ENCODE peak calls at places on chromosomes 1 and 21, in seven cellular contexts. H, M, G, F, R, E and T are unnamed samples.

GRCh38 chr1:39268112-39268581 is 63.7 kb downstream of the MACF1 start:
- DNase-seq in H (no peak), M (peak), G (peak), F (no peak), R (peak), E (no peak), T (no peak)

GRCh38 chr1:186974774-186975181 is 146.0 kb downstream of the PLA2G4A start:
- DNase-seq in H (no peak), M (peak), G (no peak), F (no peak), R (no peak), E (no peak), T (no peak)

GRCh38 chr1:201530741-201531521 is 8.0 kb upstream of the NAV1 start:
- DNase-seq in H (peak), M (peak), G (peak), F (peak), R (peak), E (no peak), T (no peak)

GRCh38 chr21:37000381-37000780 is 6.1 kb upstream of the RIPPLY3 start:
- DNase-seq in H (no peak), M (peak), G (no peak), F (no peak), R (no peak), E (no peak), T (no peak)

GRCh38 chr1:172976222-172977041 is 74.3 kb downstream of the TNFSF18 start:
- DNase-seq in H (no peak), M (peak), G (no peak), F (no peak), R (no peak), E (no peak), T (no peak)

GRCh38 chr1:115807723-115808122 is 33.2 kb downstream of the NHLH2 start:
- DNase-seq in H (peak), M (peak), G (peak), F (no peak), R (peak), E (no peak), T (no peak)

GRCh38 chr1:108512239-108513071 is 47.4 kb upstream of the EEIG2 start:
- DNase-seq in H (no peak), M (peak), G (no peak), F (no peak), R (peak), E (no peak), T (no peak)

GRCh38 chr1:17251699-17252376 is 2.9 kb downstream of the PADI3 start:
- DNase-seq in H (no peak), M (peak), G (no peak), F (no peak), R (no peak), E (no peak), T (no peak)

GRCh38 chr1:197486948-197487347 is 218.9 kb downstream of the CRB1 start:
- DNase-seq in H (no peak), M (peak), G (no peak), F (no peak), R (no peak), E (no peak), T (no peak)

GRCh38 chr1:34164510-34165381 is at the start of gene CSMD2:
- DNase-seq in H (no peak), M (peak), G (no peak), F (peak), R (peak), E (no peak), T (no peak)

GRCh38 chr1:79262745-79263258 is 256.3 kb upstream of the ADGRL4 start:
- DNase-seq in H (no peak), M (no peak), G (no peak), F (no peak), R (peak), E (no peak), T (no peak)

GRCh38 chr1:210731597-210731996 is 402.4 kb downstream of the KCNH1 start:
- DNase-seq in H (no peak), M (no peak), G (no peak), F (no peak), R (no peak), E (no peak), T (no peak)

GRCh38 chr1:216482620-216483019 is 59.4 kb upstream of the USH2A start:
- DNase-seq in H (no peak), M (no peak), G (no peak), F (no peak), R (no peak), E (no peak), T (no peak)

GRCh38 chr1:206672844-206673758 is 11.6 kb upstream of the MAPKAPK2 start:
- DNase-seq in H (no peak), M (peak), G (no peak), F (no peak), R (no peak), E (no peak), T (no peak)

GRCh38 chr1:110872366-110872744 is 593 bp upstream of the CD53 start:
- DNase-seq in H (no peak), M (no peak), G (no peak), F (no peak), R (no peak), E (no peak), T (no peak)

GRCh38 chr1:95309031-95309459 is 75.0 kb downstream of the RWDD3 start:
- DNase-seq in H (no peak), M (peak), G (no peak), F (no peak), R (peak), E (no peak), T (no peak)

GRCh38 chr1:203559523-203559922 is 65.6 kb downstream of the OPTC start:
- DNase-seq in H (no peak), M (peak), G (peak), F (no peak), R (no peak), E (no peak), T (no peak)

GRCh38 chr1:188706742-188707141 is 1770.9 kb downstream of the BRINP3 start:
- DNase-seq in H (no peak), M (no peak), G (no peak), F (no peak), R (no peak), E (no peak), T (no peak)

GRCh38 chr1:58283380-58284338 is 262.9 kb downstream of the OMA1 start:
- DNase-seq in H (no peak), M (no peak), G (no peak), F (no peak), R (no peak), E (no peak), T (no peak)

GRCh38 chr1:207959995-207960745 is 49.2 kb upstream of the CD34 start:
- DNase-seq in H (no peak), M (no peak), G (no peak), F (no peak), R (no peak), E (no peak), T (no peak)

GRCh38 chr1:89630046-89630445 is 2.9 kb upstream of the LRRC8C start:
- DNase-seq in H (no peak), M (no peak), G (no peak), F (no peak), R (no peak), E (no peak), T (no peak)

GRCh38 chr1:180901221-180901990 is 11.3 kb upstream of the KIAA1614 start:
- DNase-seq in H (no peak), M (no peak), G (no peak), F (no peak), R (no peak), E (no peak), T (no peak)

GRCh38 chr1:207282496-207283380 is 38.7 kb upstream of the CD55 start:
- DNase-seq in H (no peak), M (peak), G (no peak), F (no peak), R (no peak), E (no peak), T (no peak)

GRCh38 chr1:116853680-116854191 is 56.0 kb upstream of the PTGFRN start:
- DNase-seq in H (no peak), M (peak), G (peak), F (no peak), R (peak), E (no peak), T (no peak)

GRCh38 chr1:248782311-248782887 is 26.8 kb upstream of the LYPD8 start:
- DNase-seq in H (no peak), M (no peak), G (no peak), F (no peak), R (no peak), E (no peak), T (no peak)

GRCh38 chr21:38688068-38688467 is 117.7 kb upstream of the ETS2 start:
- DNase-seq in H (no peak), M (no peak), G (no peak), F (no peak), R (no peak), E (no peak), T (no peak)

GRCh38 chr1:214552174-214552608 is 789 bp upstream of the PTPN14 start:
- DNase-seq in H (no peak), M (peak), G (peak), F (peak), R (peak), E (no peak), T (no peak)